ENCODE peak calls at places on chromosomes 2 and 18, in five cellular contexts. Y is CD4-positive, alpha-beta T cell; Z is sigmoid colon; C is psoas muscle; K is lung. S is an unnamed sample.

GRCh38 chr18:54284967-54285785 is 15.9 kb downstream of the POLI start:
- DNase-seq in Y (peak), Z (no peak), C (peak), K (no peak), S (no peak)

GRCh38 chr2:191696001-191696400 is 18.1 kb downstream of the NABP1 start:
- DNase-seq in Y (no peak), Z (peak), C (peak), K (peak), S (no peak)

GRCh38 chr2:120673205-120673550 is 62.5 kb upstream of the GLI2 start:
- DNase-seq in Y (no peak), Z (no peak), C (no peak), K (no peak), S (peak)

GRCh38 chr2:128405467-128405900 is 86.8 kb upstream of the HS6ST1 start:
- DNase-seq in Y (no peak), Z (no peak), C (no peak), K (no peak), S (peak)

GRCh38 chr2:54631755-54632154 is 91.7 kb upstream of the EML6 start:
- DNase-seq in Y (no peak), Z (no peak), C (no peak), K (no peak), S (no peak)

GRCh38 chr2:237213325-237214040 is 127.8 kb downstream of the COPS8 start:
- DNase-seq in Y (no peak), Z (peak), C (peak), K (no peak), S (no peak)

GRCh38 chr2:240701736-240702639 is 10.3 kb downstream of the AQP12A start:
- DNase-seq in Y (no peak), Z (no peak), C (peak), K (no peak), S (no peak)

GRCh38 chr2:57497489-57498096 is 549.0 kb upstream of the VRK2 start:
- DNase-seq in Y (no peak), Z (no peak), C (no peak), K (peak), S (no peak)

GRCh38 chr18:23311346-23312103 is 141.6 kb upstream of the RIOK3 start:
- DNase-seq in Y (no peak), Z (no peak), C (peak), K (peak), S (peak)

GRCh38 chr18:8706545-8706980 is 1.2 kb downstream of the MTCL1 start:
- DNase-seq in Y (peak), Z (peak), C (no peak), K (no peak), S (no peak)

GRCh38 chr2:203797363-203798111 is 70.0 kb upstream of the CTLA4 start:
- DNase-seq in Y (no peak), Z (no peak), C (no peak), K (no peak), S (no peak)

GRCh38 chr2:1238571-1239138 is 174.6 kb upstream of the TPO start:
- DNase-seq in Y (no peak), Z (no peak), C (no peak), K (no peak), S (no peak)

GRCh38 chr2:8983571-8983970 is 19.9 kb downstream of the MBOAT2 start:
- DNase-seq in Y (no peak), Z (no peak), C (no peak), K (no peak), S (no peak)

GRCh38 chr2:178819992-178820391 is 12.8 kb upstream of the TTN start:
- DNase-seq in Y (no peak), Z (no peak), C (no peak), K (no peak), S (no peak)

GRCh38 chr18:3061581-3062416 is 48.9 kb upstream of the LPIN2 start:
- DNase-seq in Y (no peak), Z (no peak), C (no peak), K (no peak), S (no peak)

GRCh38 chr18:36862182-36862581 is 33.3 kb downstream of the KIAA1328 start:
- DNase-seq in Y (no peak), Z (no peak), C (no peak), K (no peak), S (no peak)

GRCh38 chr2:167332358-167332757 is 444.1 kb downstream of the XIRP2 start:
- DNase-seq in Y (no peak), Z (no peak), C (no peak), K (no peak), S (no peak)
- H3K27ac ChIP-seq in Y (no peak), Z (no peak), C (no peak), K (no peak), S (no peak)

DNA sequence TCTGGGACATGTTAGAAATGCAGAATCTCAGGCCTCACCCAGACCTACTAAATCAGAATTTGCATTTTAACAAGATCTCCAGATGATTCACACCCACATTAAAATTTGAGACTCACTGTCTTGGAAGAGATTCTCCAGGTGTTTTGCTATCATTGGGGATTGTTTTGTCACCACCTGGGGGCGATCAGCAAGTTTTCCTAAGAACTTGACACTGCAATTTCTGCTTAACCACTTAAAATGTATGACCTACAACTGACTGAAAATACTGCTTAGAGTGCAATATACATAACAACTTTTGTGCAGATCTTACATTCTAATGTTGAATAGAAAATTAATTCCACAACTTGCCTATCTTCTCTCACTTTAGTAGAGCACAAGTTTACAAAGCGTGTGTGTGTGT is 18.9 kb upstream of the ITGA4 start:
- DNase-seq in Y (peak), Z (no peak), C (no peak), K (no peak), S (no peak)
- TF ChIP-seq CTCF in Y (peak), Z (no peak), C (no peak), K (no peak), S (no peak)

GRCh38 chr2:50347355-50348044 is 684.4 kb downstream of the NRXN1 start:
- DNase-seq in Y (no peak), Z (peak), C (no peak), K (no peak), S (no peak)
- H3K27ac ChIP-seq in Y (no peak), Z (no peak), C (no peak), K (no peak), S (no peak)

GRCh38 chr2:61911510-61911909 is 6.0 kb downstream of the COMMD1 start:
- DNase-seq in Y (no peak), Z (no peak), C (no peak), K (no peak), S (no peak)
- TF ChIP-seq CTCF in Y (no peak), Z (no peak), C (peak), K (no peak), S (no peak)

GRCh38 chr2:99397251-99397920 is 60.2 kb downstream of the EIF5B start:
- DNase-seq in Y (no peak), Z (no peak), C (no peak), K (no peak), S (no peak)

GRCh38 chr2:99401841-99402240 is 64.7 kb downstream of the EIF5B start:
- DNase-seq in Y (no peak), Z (no peak), C (no peak), K (no peak), S (no peak)

GRCh38 chr2:99398303-99398702 is 61.1 kb downstream of the EIF5B start:
- DNase-seq in Y (no peak), Z (no peak), C (no peak), K (no peak), S (no peak)

GRCh38 chr2:99399063-99399462 is 61.9 kb downstream of the EIF5B start:
- DNase-seq in Y (no peak), Z (no peak), C (no peak), K (no peak), S (no peak)

GRCh38 chr2:99399795-99400194 is 62.6 kb downstream of the EIF5B start:
- DNase-seq in Y (no peak), Z (no peak), C (no peak), K (no peak), S (no peak)
- H3K27ac ChIP-seq in Y (no peak), Z (no peak), C (no peak), K (no peak), S (no peak)

GRCh38 chr18:59065684-59066083 is 74.0 kb upstream of the SEC11C start:
- DNase-seq in Y (no peak), Z (no peak), C (no peak), K (no peak), S (no peak)

GRCh38 chr18:59068672-59069071 is 71.0 kb upstream of the SEC11C start:
- DNase-seq in Y (no peak), Z (no peak), C (no peak), K (no peak), S (no peak)

GRCh38 chr18:59063912-59064311 is 75.8 kb upstream of the SEC11C start:
- DNase-seq in Y (no peak), Z (peak), C (no peak), K (no peak), S (no peak)

GRCh38 chr18:59070181-59070912 is 69.3 kb upstream of the SEC11C start:
- DNase-seq in Y (peak), Z (peak), C (peak), K (peak), S (peak)

DNA sequence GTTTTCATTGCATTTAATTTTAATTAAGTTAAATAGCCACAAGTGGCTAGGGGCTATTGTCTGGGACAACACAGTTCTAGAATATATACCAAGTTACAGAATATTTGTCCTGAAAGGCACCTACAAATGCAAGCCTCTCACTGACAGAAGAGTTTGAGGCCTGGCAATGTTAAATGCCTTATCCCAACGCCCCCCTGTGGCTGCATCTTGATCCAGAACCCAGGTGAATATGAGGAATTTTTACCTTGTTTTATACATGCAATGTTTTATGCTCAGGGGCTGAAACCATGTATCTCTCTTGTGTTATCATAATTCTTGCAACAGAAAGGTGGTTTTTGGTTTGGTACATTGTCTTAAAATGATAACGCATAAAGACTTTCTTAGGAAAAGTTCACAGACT is 71.8 kb upstream of the SEC11C start:
- DNase-seq in Y (no peak), Z (no peak), C (no peak), K (no peak), S (no peak)
- TF ChIP-seq CTCF in Y (peak), Z (no peak), C (peak), K (no peak), S (no peak)